ENCODE peak calls at places on chromosomes 4 and X, in four cellular contexts. One of them, this sample, is unnamed.

GRCh38 chrX:32591589-32591988 is 619.8 kb downstream of the DMD start:
- DNase-seq in activated CD4-positive, alpha-beta T cell treated with anti-CD3 and anti-CD28 coated beads, Interleukin-2, amount 50 U/mL, for 24 hours: no peak
- DNase-seq in progenitor cell of endocrine pancreas: no peak
- DNase-seq in Panc1: no peak
- DNase-seq in this sample: no peak

GRCh38 chr4:37936889-37937498 is 23.2 kb upstream of the PTTG2 start:
- DNase-seq in activated CD4-positive, alpha-beta T cell treated with anti-CD3 and anti-CD28 coated beads, Interleukin-2, amount 50 U/mL, for 24 hours: no peak
- DNase-seq in progenitor cell of endocrine pancreas: no peak
- DNase-seq in Panc1: no peak
- DNase-seq in this sample: no peak

GRCh38 chrX:10198254-10198653 is 41.5 kb downstream of the CLCN4 start:
- DNase-seq in activated CD4-positive, alpha-beta T cell treated with anti-CD3 and anti-CD28 coated beads, Interleukin-2, amount 50 U/mL, for 24 hours: no peak
- DNase-seq in progenitor cell of endocrine pancreas: no peak
- DNase-seq in Panc1: no peak
- DNase-seq in this sample: no peak

GRCh38 chr4:150297861-150298474 is 219.7 kb downstream of the DCLK2 start:
- DNase-seq in activated CD4-positive, alpha-beta T cell treated with anti-CD3 and anti-CD28 coated beads, Interleukin-2, amount 50 U/mL, for 24 hours: no peak
- DNase-seq in progenitor cell of endocrine pancreas: no peak
- DNase-seq in Panc1: no peak
- DNase-seq in this sample: no peak

GRCh38 chr4:152106781-152107321 is 346.0 kb upstream of the GATB start:
- DNase-seq in activated CD4-positive, alpha-beta T cell treated with anti-CD3 and anti-CD28 coated beads, Interleukin-2, amount 50 U/mL, for 24 hours: no peak
- DNase-seq in progenitor cell of endocrine pancreas: no peak
- DNase-seq in Panc1: no peak
- DNase-seq in this sample: peak; percentile 47

GRCh38 chr4:8451440-8452182 is 11.0 kb downstream of the TRMT44 start:
- DNase-seq in activated CD4-positive, alpha-beta T cell treated with anti-CD3 and anti-CD28 coated beads, Interleukin-2, amount 50 U/mL, for 24 hours: no peak
- DNase-seq in progenitor cell of endocrine pancreas: no peak
- DNase-seq in Panc1: no peak
- DNase-seq in this sample: no peak

GRCh38 chr4:179352221-179352620 is 1910.0 kb upstream of the AGA start:
- DNase-seq in activated CD4-positive, alpha-beta T cell treated with anti-CD3 and anti-CD28 coated beads, Interleukin-2, amount 50 U/mL, for 24 hours: no peak
- DNase-seq in progenitor cell of endocrine pancreas: no peak
- DNase-seq in Panc1: no peak
- DNase-seq in this sample: no peak

GRCh38 chrX:24148535-24149345 is 789 bp upstream of the ZFX start:
- DNase-seq in activated CD4-positive, alpha-beta T cell treated with anti-CD3 and anti-CD28 coated beads, Interleukin-2, amount 50 U/mL, for 24 hours: peak; percentile 3
- DNase-seq in progenitor cell of endocrine pancreas: no peak
- DNase-seq in Panc1: no peak
- DNase-seq in this sample: no peak

GRCh38 chrX:40108959-40109287 is 11.2 kb upstream of the BCOR start:
- DNase-seq in activated CD4-positive, alpha-beta T cell treated with anti-CD3 and anti-CD28 coated beads, Interleukin-2, amount 50 U/mL, for 24 hours: no peak
- DNase-seq in progenitor cell of endocrine pancreas: peak; percentile 32
- DNase-seq in Panc1: no peak
- DNase-seq in this sample: no peak

GRCh38 chr4:113052379-113052951 is 3.0 kb downstream of the ANK2 start:
- DNase-seq in activated CD4-positive, alpha-beta T cell treated with anti-CD3 and anti-CD28 coated beads, Interleukin-2, amount 50 U/mL, for 24 hours: no peak
- DNase-seq in progenitor cell of endocrine pancreas: no peak
- DNase-seq in Panc1: no peak
- DNase-seq in this sample: peak; percentile 20

GRCh38 chrX:150324919-150325318 is 38.2 kb upstream of the MAMLD1 start:
- DNase-seq in activated CD4-positive, alpha-beta T cell treated with anti-CD3 and anti-CD28 coated beads, Interleukin-2, amount 50 U/mL, for 24 hours: no peak
- DNase-seq in progenitor cell of endocrine pancreas: no peak
- DNase-seq in Panc1: no peak
- DNase-seq in this sample: no peak

GRCh38 chrX:96683997-96684338 is 674 bp upstream of the DIAPH2 start:
- DNase-seq in activated CD4-positive, alpha-beta T cell treated with anti-CD3 and anti-CD28 coated beads, Interleukin-2, amount 50 U/mL, for 24 hours: no peak
- DNase-seq in progenitor cell of endocrine pancreas: no peak
- DNase-seq in Panc1: no peak
- DNase-seq in this sample: no peak

GRCh38 chr4:656651-657337 is 17.3 kb downstream of the ATP5ME start:
- DNase-seq in activated CD4-positive, alpha-beta T cell treated with anti-CD3 and anti-CD28 coated beads, Interleukin-2, amount 50 U/mL, for 24 hours: no peak
- DNase-seq in progenitor cell of endocrine pancreas: no peak
- DNase-seq in Panc1: no peak
- DNase-seq in this sample: no peak

GRCh38 chr4:153486281-153487151 is 20.4 kb downstream of the TMEM131L start:
- DNase-seq in activated CD4-positive, alpha-beta T cell treated with anti-CD3 and anti-CD28 coated beads, Interleukin-2, amount 50 U/mL, for 24 hours: no peak
- DNase-seq in progenitor cell of endocrine pancreas: no peak
- DNase-seq in Panc1: peak; percentile 53
- DNase-seq in this sample: no peak

GRCh38 chr4:82786004-82786400 is 12.6 kb downstream of the SCD5 start:
- DNase-seq in activated CD4-positive, alpha-beta T cell treated with anti-CD3 and anti-CD28 coated beads, Interleukin-2, amount 50 U/mL, for 24 hours: no peak
- DNase-seq in progenitor cell of endocrine pancreas: no peak
- DNase-seq in Panc1: no peak
- DNase-seq in this sample: no peak

GRCh38 chrX:131066237-131066636 is 8.1 kb downstream of the ARHGAP36 start:
- DNase-seq in activated CD4-positive, alpha-beta T cell treated with anti-CD3 and anti-CD28 coated beads, Interleukin-2, amount 50 U/mL, for 24 hours: no peak
- DNase-seq in progenitor cell of endocrine pancreas: no peak
- DNase-seq in Panc1: no peak
- DNase-seq in this sample: no peak

GRCh38 chr4:79338148-79338547 is 12.3 kb upstream of the NAA11 start:
- DNase-seq in activated CD4-positive, alpha-beta T cell treated with anti-CD3 and anti-CD28 coated beads, Interleukin-2, amount 50 U/mL, for 24 hours: no peak
- DNase-seq in progenitor cell of endocrine pancreas: no peak
- DNase-seq in Panc1: no peak
- DNase-seq in this sample: no peak

GRCh38 chrX:70253377-70254062 is 6.5 kb downstream of the P2RY4 start:
- DNase-seq in activated CD4-positive, alpha-beta T cell treated with anti-CD3 and anti-CD28 coated beads, Interleukin-2, amount 50 U/mL, for 24 hours: no peak
- DNase-seq in progenitor cell of endocrine pancreas: no peak
- DNase-seq in Panc1: no peak
- DNase-seq in this sample: no peak

GRCh38 chr4:180617203-180617602 is 1626.0 kb upstream of the TENM3 start:
- DNase-seq in activated CD4-positive, alpha-beta T cell treated with anti-CD3 and anti-CD28 coated beads, Interleukin-2, amount 50 U/mL, for 24 hours: no peak
- DNase-seq in progenitor cell of endocrine pancreas: no peak
- DNase-seq in Panc1: no peak
- DNase-seq in this sample: no peak

GRCh38 chr4:158444621-158445020 is 77.1 kb upstream of the RXFP1 start:
- DNase-seq in activated CD4-positive, alpha-beta T cell treated with anti-CD3 and anti-CD28 coated beads, Interleukin-2, amount 50 U/mL, for 24 hours: no peak
- DNase-seq in progenitor cell of endocrine pancreas: no peak
- DNase-seq in Panc1: no peak
- DNase-seq in this sample: no peak

GRCh38 chr4:52996261-52997131 is 134.4 kb downstream of the RASL11B start:
- DNase-seq in activated CD4-positive, alpha-beta T cell treated with anti-CD3 and anti-CD28 coated beads, Interleukin-2, amount 50 U/mL, for 24 hours: no peak
- DNase-seq in progenitor cell of endocrine pancreas: no peak
- DNase-seq in Panc1: no peak
- DNase-seq in this sample: peak; percentile 38

GRCh38 chr4:32560306-32560705 is 1840.1 kb downstream of the PCDH7 start:
- DNase-seq in activated CD4-positive, alpha-beta T cell treated with anti-CD3 and anti-CD28 coated beads, Interleukin-2, amount 50 U/mL, for 24 hours: no peak
- DNase-seq in progenitor cell of endocrine pancreas: no peak
- DNase-seq in Panc1: no peak
- DNase-seq in this sample: no peak

GRCh38 chr4:159012381-159012780 is 90.5 kb upstream of the RAPGEF2 start:
- DNase-seq in activated CD4-positive, alpha-beta T cell treated with anti-CD3 and anti-CD28 coated beads, Interleukin-2, amount 50 U/mL, for 24 hours: no peak
- DNase-seq in progenitor cell of endocrine pancreas: no peak
- DNase-seq in Panc1: no peak
- DNase-seq in this sample: no peak

GRCh38 chr4:110848787-110849186 is 225.9 kb upstream of the PITX2 start:
- DNase-seq in activated CD4-positive, alpha-beta T cell treated with anti-CD3 and anti-CD28 coated beads, Interleukin-2, amount 50 U/mL, for 24 hours: no peak
- DNase-seq in progenitor cell of endocrine pancreas: no peak
- DNase-seq in Panc1: no peak
- DNase-seq in this sample: no peak

GRCh38 chr4:84852081-84852480 is 114.4 kb downstream of the WDFY3 start:
- DNase-seq in activated CD4-positive, alpha-beta T cell treated with anti-CD3 and anti-CD28 coated beads, Interleukin-2, amount 50 U/mL, for 24 hours: no peak
- DNase-seq in progenitor cell of endocrine pancreas: no peak
- DNase-seq in Panc1: no peak
- DNase-seq in this sample: no peak

GRCh38 chrX:111129949-111130348 is 34.0 kb downstream of the PAK3 start:
- DNase-seq in activated CD4-positive, alpha-beta T cell treated with anti-CD3 and anti-CD28 coated beads, Interleukin-2, amount 50 U/mL, for 24 hours: no peak
- DNase-seq in progenitor cell of endocrine pancreas: no peak
- DNase-seq in Panc1: no peak
- DNase-seq in this sample: no peak

GRCh38 chr4:67713531-67714247 is 12.7 kb upstream of the UBA6 start:
- DNase-seq in activated CD4-positive, alpha-beta T cell treated with anti-CD3 and anti-CD28 coated beads, Interleukin-2, amount 50 U/mL, for 24 hours: no peak
- DNase-seq in progenitor cell of endocrine pancreas: no peak
- DNase-seq in Panc1: no peak
- DNase-seq in this sample: no peak